ENCODE peak calls at places on chromosomes 2 and 18, in four cellular contexts. One of them, this sample, is unnamed. For H3K36me3, the result is how much of the 10 kb centered on the place peaks cover.

GRCh38 chr2:174729797-174730529 is 34.3 kb downstream of the CHRNA1 start:
- DNase-seq in SK-N-SH: peak
- DNase-seq in neuronal stem cell: no peak
- DNase-seq in astrocyte: no peak
- DNase-seq in this sample: peak

GRCh38 chr2:173823540-173823939 is 141.6 kb downstream of the SP3 start:
- DNase-seq in SK-N-SH: no peak
- DNase-seq in neuronal stem cell: no peak
- DNase-seq in astrocyte: no peak
- DNase-seq in this sample: no peak

GRCh38 chr2:2755990-2756389 is 424.9 kb upstream of the MYT1L start:
- DNase-seq in SK-N-SH: no peak
- DNase-seq in neuronal stem cell: no peak
- DNase-seq in astrocyte: no peak
- DNase-seq in this sample: no peak

GRCh38 chr2:26414291-26414690 is 12.6 kb downstream of the DRC1 start:
- DNase-seq in SK-N-SH: no peak
- DNase-seq in neuronal stem cell: no peak
- DNase-seq in astrocyte: no peak
- DNase-seq in this sample: no peak

GRCh38 chr2:227884511-227884947 is 13.1 kb downstream of the DAW1 start:
- DNase-seq in SK-N-SH: peak
- DNase-seq in neuronal stem cell: peak
- DNase-seq in astrocyte: peak
- DNase-seq in this sample: peak

GRCh38 chr2:55843096-55843991 is 80.2 kb downstream of the EFEMP1 start:
- DNase-seq in SK-N-SH: no peak
- DNase-seq in neuronal stem cell: no peak
- DNase-seq in astrocyte: peak
- DNase-seq in this sample: no peak

GRCh38 chr2:207394812-207395534 is 134.8 kb upstream of the CREB1 start:
- DNase-seq in SK-N-SH: no peak
- DNase-seq in neuronal stem cell: no peak
- DNase-seq in astrocyte: peak
- DNase-seq in this sample: no peak

GRCh38 chr18:10951631-10952544 is 197.5 kb downstream of the PIEZO2 start:
- DNase-seq in SK-N-SH: no peak
- DNase-seq in neuronal stem cell: no peak
- DNase-seq in astrocyte: no peak
- DNase-seq in this sample: no peak

GRCh38 chr2:114784890-114785583 is 342.6 kb downstream of the DPP10 start:
- DNase-seq in SK-N-SH: no peak
- DNase-seq in neuronal stem cell: no peak
- DNase-seq in astrocyte: no peak
- DNase-seq in this sample: no peak

GRCh38 chr18:1503847-1504246 is 599.2 kb downstream of the ADCYAP1 start:
- DNase-seq in SK-N-SH: no peak
- DNase-seq in neuronal stem cell: no peak
- DNase-seq in astrocyte: no peak
- DNase-seq in this sample: no peak

GRCh38 chr2:234686088-234686890 is 189.4 kb upstream of the ARL4C start:
- DNase-seq in SK-N-SH: no peak
- DNase-seq in neuronal stem cell: peak
- DNase-seq in astrocyte: peak
- DNase-seq in this sample: peak

GRCh38 chr2:18156002-18156401 is 277.5 kb downstream of the KCNS3 start:
- DNase-seq in SK-N-SH: no peak
- DNase-seq in neuronal stem cell: no peak
- DNase-seq in astrocyte: peak
- DNase-seq in this sample: no peak

GRCh38 chr2:212815453-212815852 is 276.9 kb upstream of the ERBB4 start:
- DNase-seq in SK-N-SH: no peak
- DNase-seq in neuronal stem cell: no peak
- DNase-seq in astrocyte: peak
- DNase-seq in this sample: no peak

GRCh38 chr2:220277445-220277960 is 650.1 kb downstream of the SLC4A3 start:
- DNase-seq in SK-N-SH: no peak
- DNase-seq in neuronal stem cell: no peak
- DNase-seq in astrocyte: peak
- DNase-seq in this sample: no peak

GRCh38 chr2:31192396-31193065 is 24.8 kb downstream of the CAPN14 start:
- DNase-seq in SK-N-SH: no peak
- DNase-seq in neuronal stem cell: no peak
- DNase-seq in astrocyte: no peak
- DNase-seq in this sample: no peak
- H3K36me3 ChIP-seq in SK-N-SH: under half
- H3K36me3 ChIP-seq in neuronal stem cell: under half
- H3K36me3 ChIP-seq in astrocyte: under half
- H3K36me3 ChIP-seq in this sample: under half

GRCh38 chr2:112310906-112311305 is 35.5 kb downstream of the ZC3H6 start:
- DNase-seq in SK-N-SH: no peak
- DNase-seq in neuronal stem cell: no peak
- DNase-seq in astrocyte: no peak
- DNase-seq in this sample: no peak
- H3K4me3 ChIP-seq in SK-N-SH: no peak
- H3K4me3 ChIP-seq in neuronal stem cell: no peak
- H3K4me3 ChIP-seq in astrocyte: no peak
- H3K4me3 ChIP-seq in this sample: no peak

DNA sequence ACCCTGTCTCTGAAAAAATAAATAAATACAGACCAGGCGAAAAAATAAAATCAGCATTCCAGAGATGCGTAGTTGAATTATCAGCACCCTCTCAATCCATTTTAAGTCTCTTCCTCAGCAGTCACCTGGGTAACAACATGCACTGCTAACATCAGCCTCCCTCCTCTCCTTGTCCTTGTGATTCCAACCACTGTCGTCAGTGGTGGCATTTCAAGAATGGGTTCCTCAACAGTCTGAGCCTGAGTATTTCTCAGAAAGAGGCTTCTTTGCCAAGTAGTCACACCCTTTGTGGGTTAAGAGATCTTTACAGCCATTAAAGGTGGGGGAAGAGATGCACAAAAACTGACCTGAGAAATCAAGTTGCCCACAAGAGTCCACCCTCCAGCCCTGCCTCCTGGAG is 39.0 kb downstream of the NOL10 start:
- DNase-seq in SK-N-SH: no peak
- DNase-seq in neuronal stem cell: no peak
- DNase-seq in astrocyte: no peak
- DNase-seq in this sample: no peak
- H3K36me3 ChIP-seq in SK-N-SH: half or more
- H3K36me3 ChIP-seq in neuronal stem cell: under half
- H3K36me3 ChIP-seq in astrocyte: under half
- H3K36me3 ChIP-seq in this sample: under half

GRCh38 chr2:98446850-98447249 is 2.2 kb downstream of the INPP4A start:
- DNase-seq in SK-N-SH: no peak
- DNase-seq in neuronal stem cell: no peak
- DNase-seq in astrocyte: no peak
- DNase-seq in this sample: no peak
- H3K4me3 ChIP-seq in SK-N-SH: no peak
- H3K4me3 ChIP-seq in neuronal stem cell: no peak
- H3K4me3 ChIP-seq in astrocyte: no peak
- H3K4me3 ChIP-seq in this sample: no peak

GRCh38 chr2:15627842-15628684 is 36.4 kb downstream of the DDX1 start:
- DNase-seq in SK-N-SH: no peak
- DNase-seq in neuronal stem cell: no peak
- DNase-seq in astrocyte: no peak
- DNase-seq in this sample: no peak

GRCh38 chr2:15630121-15630957 is 38.7 kb downstream of the DDX1 start:
- DNase-seq in SK-N-SH: no peak
- DNase-seq in neuronal stem cell: no peak
- DNase-seq in astrocyte: peak
- DNase-seq in this sample: no peak

GRCh38 chr2:15630958-15631719 is 39.5 kb downstream of the DDX1 start:
- DNase-seq in SK-N-SH: no peak
- DNase-seq in neuronal stem cell: no peak
- DNase-seq in astrocyte: no peak
- DNase-seq in this sample: no peak

GRCh38 chr2:15626967-15627366 is 35.3 kb downstream of the DDX1 start:
- DNase-seq in SK-N-SH: no peak
- DNase-seq in neuronal stem cell: no peak
- DNase-seq in astrocyte: no peak
- DNase-seq in this sample: no peak

GRCh38 chr2:15628899-15629855 is 37.5 kb downstream of the DDX1 start:
- DNase-seq in SK-N-SH: no peak
- DNase-seq in neuronal stem cell: no peak
- DNase-seq in astrocyte: no peak
- DNase-seq in this sample: no peak
- H3K36me3 ChIP-seq in SK-N-SH: half or more
- H3K36me3 ChIP-seq in neuronal stem cell: under half
- H3K36me3 ChIP-seq in astrocyte: half or more
- H3K36me3 ChIP-seq in this sample: under half

This sample was measured in H7.